ENCODE peak calls at places on chromosome 18, in seven cellular contexts. One of them, this sample, is unnamed.

GRCh38 chr18:72316497-72316896 is 227.6 kb downstream of the CBLN2 start:
- DNase-seq in EL: no peak
- DNase-seq in NCI-H69: no peak
- DNase-seq in Ammon's horn: no peak
- DNase-seq in amygdala: no peak
- DNase-seq in cardiac septum: no peak
- DNase-seq in NCI-H510A: no peak
- DNase-seq in this sample: no peak

GRCh38 chr18:5543854-5544389 is at the start of gene EPB41L3:
- DNase-seq in NCI-H69: peak; percentile 91
- DNase-seq in amygdala: peak; percentile 26
- DNase-seq in Ammon's horn: peak; percentile 43
- DNase-seq in EL: no peak
- DNase-seq in cardiac septum: no peak
- DNase-seq in NCI-H510A: peak; percentile 4
- DNase-seq in this sample: no peak

GRCh38 chr18:37375181-37375580 is 190.4 kb downstream of the CELF4 start:
- DNase-seq in amygdala: no peak
- DNase-seq in cardiac septum: no peak
- DNase-seq in NCI-H510A: no peak
- DNase-seq in NCI-H69: peak; percentile 79
- DNase-seq in EL: no peak
- DNase-seq in Ammon's horn: no peak
- DNase-seq in this sample: no peak

GRCh38 chr18:64044616-64045015 is 74.7 kb downstream of the SERPINB8 start:
- DNase-seq in Ammon's horn: no peak
- DNase-seq in NCI-H69: no peak
- DNase-seq in NCI-H510A: no peak
- DNase-seq in amygdala: no peak
- DNase-seq in EL: no peak
- DNase-seq in cardiac septum: no peak
- DNase-seq in this sample: no peak

GRCh38 chr18:4544131-4544530 is 89.0 kb upstream of the DLGAP1 start:
- DNase-seq in Ammon's horn: no peak
- DNase-seq in NCI-H69: peak; percentile 48
- DNase-seq in EL: no peak
- DNase-seq in cardiac septum: no peak
- DNase-seq in NCI-H510A: no peak
- DNase-seq in amygdala: no peak
- DNase-seq in this sample: no peak

GRCh38 chr18:75868031-75868430 is 440.5 kb upstream of the SMIM21 start:
- DNase-seq in cardiac septum: no peak
- DNase-seq in NCI-H510A: no peak
- DNase-seq in NCI-H69: no peak
- DNase-seq in EL: no peak
- DNase-seq in Ammon's horn: no peak
- DNase-seq in amygdala: no peak
- DNase-seq in this sample: no peak

GRCh38 chr18:26386002-26386401 is 159.8 kb downstream of the TAF4B start:
- DNase-seq in NCI-H69: peak; percentile 96
- DNase-seq in NCI-H510A: no peak
- DNase-seq in Ammon's horn: peak; percentile 43
- DNase-seq in amygdala: no peak
- DNase-seq in EL: peak; percentile 79
- DNase-seq in cardiac septum: no peak
- DNase-seq in this sample: peak; percentile 1

GRCh38 chr18:47679864-47680263 is 250.6 kb downstream of the SMAD2 start:
- DNase-seq in NCI-H69: no peak
- DNase-seq in EL: no peak
- DNase-seq in Ammon's horn: no peak
- DNase-seq in amygdala: no peak
- DNase-seq in cardiac septum: no peak
- DNase-seq in NCI-H510A: no peak
- DNase-seq in this sample: no peak

GRCh38 chr18:76448262-76449109 is 46.6 kb downstream of the ZNF516 start:
- DNase-seq in NCI-H69: no peak
- DNase-seq in Ammon's horn: no peak
- DNase-seq in NCI-H510A: no peak
- DNase-seq in cardiac septum: no peak
- DNase-seq in EL: no peak
- DNase-seq in amygdala: no peak
- DNase-seq in this sample: no peak

GRCh38 chr18:51053822-51054221 is 23.8 kb downstream of the SMAD4 start:
- DNase-seq in cardiac septum: no peak
- DNase-seq in Ammon's horn: no peak
- DNase-seq in NCI-H510A: no peak
- DNase-seq in EL: no peak
- DNase-seq in amygdala: no peak
- DNase-seq in NCI-H69: no peak
- DNase-seq in this sample: no peak

GRCh38 chr18:11857177-11857887 is 6.1 kb downstream of the CHMP1B start:
- DNase-seq in EL: peak; percentile 94
- DNase-seq in Ammon's horn: peak; percentile 64
- DNase-seq in amygdala: no peak
- DNase-seq in NCI-H69: peak; percentile 83
- DNase-seq in cardiac septum: no peak
- DNase-seq in NCI-H510A: peak; percentile 48
- DNase-seq in this sample: no peak

GRCh38 chr18:22399949-22400348 is 17.8 kb downstream of the CTAGE1 start:
- DNase-seq in cardiac septum: no peak
- DNase-seq in Ammon's horn: no peak
- DNase-seq in amygdala: no peak
- DNase-seq in NCI-H510A: no peak
- DNase-seq in EL: peak; percentile 55
- DNase-seq in NCI-H69: no peak
- DNase-seq in this sample: no peak

GRCh38 chr18:13530879-13531387 is 195.4 kb downstream of the FAM210A start:
- DNase-seq in cardiac septum: no peak
- DNase-seq in NCI-H69: peak; percentile 40
- DNase-seq in NCI-H510A: no peak
- DNase-seq in EL: peak; percentile 30
- DNase-seq in amygdala: peak; percentile 61
- DNase-seq in Ammon's horn: peak; percentile 89
- DNase-seq in this sample: no peak

GRCh38 chr18:45662468-45662867 is 47.2 kb downstream of the SLC14A2 start:
- DNase-seq in NCI-H69: no peak
- DNase-seq in amygdala: no peak
- DNase-seq in Ammon's horn: no peak
- DNase-seq in EL: peak; percentile 41
- DNase-seq in NCI-H510A: no peak
- DNase-seq in cardiac septum: no peak
- DNase-seq in this sample: no peak

GRCh38 chr18:67302043-67302442 is 214.5 kb downstream of the DSEL start:
- DNase-seq in NCI-H510A: no peak
- DNase-seq in amygdala: no peak
- DNase-seq in NCI-H69: no peak
- DNase-seq in cardiac septum: no peak
- DNase-seq in Ammon's horn: no peak
- DNase-seq in EL: peak; percentile 46
- DNase-seq in this sample: no peak

GRCh38 chr18:8329186-8329771 is 280.0 kb upstream of the RAB12 start:
- DNase-seq in amygdala: no peak
- DNase-seq in NCI-H69: peak; percentile 67
- DNase-seq in Ammon's horn: no peak
- DNase-seq in NCI-H510A: no peak
- DNase-seq in EL: peak; percentile 64
- DNase-seq in cardiac septum: no peak
- DNase-seq in this sample: no peak

GRCh38 chr18:27785815-27786537 is 391.0 kb downstream of the CDH2 start:
- DNase-seq in NCI-H69: peak; percentile 64
- DNase-seq in cardiac septum: no peak
- DNase-seq in EL: no peak
- DNase-seq in NCI-H510A: peak; percentile 98
- DNase-seq in amygdala: no peak
- DNase-seq in Ammon's horn: no peak
- DNase-seq in this sample: peak; percentile 98

GRCh38 chr18:42183746-42184145 is 228.7 kb downstream of the PIK3C3 start:
- DNase-seq in Ammon's horn: no peak
- DNase-seq in EL: peak; percentile 86
- DNase-seq in cardiac septum: no peak
- DNase-seq in NCI-H69: no peak
- DNase-seq in NCI-H510A: no peak
- DNase-seq in amygdala: no peak
- DNase-seq in this sample: no peak